ENCODE peak calls at places on chromosomes 6 and 20, in five cellular contexts. E is astrocyte; P is cardiac fibroblast; Y is central memory CD4-positive, alpha-beta T cell; O is fibroblast of the conjunctiva. H is an unnamed sample.

GRCh38 chr20:3011752-3012151 is 31.7 kb upstream of the GNRH2 start:
- DNase-seq in E (no peak), P (no peak), Y (no peak), O (no peak), H (no peak)

GRCh38 chr6:159311618-159312017 is 142.4 kb downstream of the FNDC1 start:
- DNase-seq in E (no peak), P (no peak), Y (no peak), O (no peak), H (no peak)

GRCh38 chr6:90251295-90251992 is 45.2 kb downstream of the BACH2 start:
- DNase-seq in E (no peak), P (no peak), Y (no peak), O (no peak), H (no peak)

GRCh38 chr20:36091561-36092423 is 62.7 kb upstream of the EPB41L1 start:
- DNase-seq in E (no peak), P (no peak), Y (no peak), O (no peak), H (no peak)

GRCh38 chr6:31585531-31585930 is 546 bp upstream of the LST1 start:
- DNase-seq in E (no peak), P (no peak), Y (peak), O (no peak), H (no peak)

GRCh38 chr6:136685540-136686108 is 106.7 kb downstream of the MAP3K5 start:
- DNase-seq in E (peak), P (peak), Y (no peak), O (no peak), H (no peak)

GRCh38 chr6:140040391-140040790 is 665.9 kb upstream of the CITED2 start:
- DNase-seq in E (peak), P (peak), Y (no peak), O (no peak), H (no peak)

GRCh38 chr20:59020938-59021551 is 1.8 kb downstream of the TUBB1 start:
- DNase-seq in E (peak), P (peak), Y (no peak), O (no peak), H (no peak)

GRCh38 chr20:22106308-22106938 is 401.0 kb downstream of the PAX1 start:
- DNase-seq in E (no peak), P (peak), Y (no peak), O (peak), H (no peak)

GRCh38 chr20:7146552-7147219 is 379.2 kb downstream of the BMP2 start:
- DNase-seq in E (no peak), P (no peak), Y (no peak), O (no peak), H (peak)

H was measured in glutamatergic neuron.